ENCODE peak calls at places on chromosome 19, in ten cellular contexts. L, T, Y, M, I, Z, K, J, G and O are unnamed samples.

GRCh38 chr19:39319098-39319891 is 1.4 kb downstream of the LRFN1 start:
- DNase-seq in L (no peak), T (no peak), Y (no peak), M (no peak), I (no peak), Z (no peak), K (peak; percentile 38), J (no peak), G (no peak), O (no peak)

GRCh38 chr19:2540646-2541454 is 64.9 kb downstream of the GADD45B start:
- DNase-seq in L (peak; percentile 98), T (peak; percentile 97), Y (peak; percentile 93), M (peak; percentile 86), I (peak; percentile 87), Z (peak; percentile 91), K (no peak), J (peak; percentile 65), G (no peak), O (peak; percentile 96)

GRCh38 chr19:5889288-5889971 is 14.2 kb downstream of the NDUFA11 start:
- DNase-seq in L (no peak), T (no peak), Y (no peak), M (no peak), I (no peak), Z (no peak), K (no peak), J (no peak), G (no peak), O (no peak)

GRCh38 chr19:37983916-37984315 is 76.9 kb downstream of the SIPA1L3 start:
- DNase-seq in L (no peak), T (no peak), Y (no peak), M (no peak), I (no peak), Z (no peak), K (no peak), J (no peak), G (no peak), O (no peak)

GRCh38 chr19:58055483-58055874 is 3.6 kb upstream of the ZNF135 start:
- DNase-seq in L (no peak), T (no peak), Y (no peak), M (no peak), I (no peak), Z (no peak), K (no peak), J (no peak), G (no peak), O (no peak)

GRCh38 chr19:29170554-29170953 is 42.4 kb downstream of the UQCRFS1 start:
- DNase-seq in L (no peak), T (no peak), Y (no peak), M (no peak), I (no peak), Z (no peak), K (no peak), J (no peak), G (peak; percentile 31), O (no peak)

GRCh38 chr19:45473366-45474190 is 5.8 kb downstream of the FOSB start:
- DNase-seq in L (peak; percentile 34), T (no peak), Y (no peak), M (no peak), I (no peak), Z (no peak), K (no peak), J (no peak), G (no peak), O (peak; percentile 50)

GRCh38 chr19:34808566-34808965 is 35.6 kb upstream of the ZNF599 start:
- DNase-seq in L (no peak), T (peak; percentile 41), Y (no peak), M (no peak), I (no peak), Z (peak; percentile 1), K (no peak), J (no peak), G (no peak), O (no peak)

GRCh38 chr19:917323-918151 is at the start of gene KISS1R:
- DNase-seq in L (peak; percentile 93), T (no peak), Y (no peak), M (no peak), I (no peak), Z (no peak), K (peak; percentile 85), J (peak; percentile 55), G (peak; percentile 65), O (peak; percentile 74)

GRCh38 chr19:5977785-5978605 is at the start of gene RANBP3:
- DNase-seq in L (peak; percentile 100), T (peak; percentile 99), Y (peak; percentile 89), M (peak; percentile 99), I (peak; percentile 99), Z (peak; percentile 98), K (peak; percentile 99), J (peak; percentile 96), G (peak; percentile 100), O (peak; percentile 98)

DNA sequence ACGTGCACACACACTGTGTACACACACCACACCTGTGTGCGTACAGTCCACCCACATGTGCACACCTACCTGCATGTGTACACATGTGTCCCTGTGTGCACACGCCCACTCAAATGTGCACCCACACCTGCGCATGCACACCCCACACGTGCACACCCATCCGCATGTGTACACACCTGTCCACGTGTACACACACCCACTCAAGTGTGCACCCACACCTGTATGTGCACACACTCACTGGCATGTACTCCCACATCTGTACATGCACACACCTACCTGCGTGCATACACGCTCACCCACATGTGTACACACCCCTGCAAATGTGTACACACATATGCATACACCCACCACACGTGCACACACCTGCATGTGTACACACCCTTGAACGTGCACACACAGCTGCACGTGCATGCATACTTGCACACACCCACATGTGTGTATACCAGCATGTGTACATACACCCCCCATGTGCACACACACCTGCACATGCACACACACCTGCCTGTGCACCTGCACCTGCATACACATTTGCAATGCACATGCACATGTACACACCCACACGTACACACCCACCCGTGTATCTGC is 10.6 kb downstream of the PKN1 start:
- DNase-seq in L (no peak), T (no peak), Y (no peak), M (no peak), I (no peak), Z (no peak), K (no peak), J (no peak), G (no peak), O (no peak)
- TF ChIP-seq CTCF in L (no peak), T (no peak), Y (no peak), M (no peak), I (no peak), Z (no peak), K (no peak), J (no peak), G (no peak), O (no peak)

GRCh38 chr19:56661248-56661647 is 10.3 kb downstream of the ZNF835 start:
- DNase-seq in L (no peak), T (no peak), Y (no peak), M (no peak), I (no peak), Z (no peak), K (no peak), J (no peak), G (no peak), O (no peak)

GRCh38 chr19:56663931-56664500 is 7.5 kb downstream of the ZNF835 start:
- DNase-seq in L (no peak), T (no peak), Y (no peak), M (no peak), I (no peak), Z (no peak), K (no peak), J (no peak), G (no peak), O (no peak)

GRCh38 chr19:56664511-56664910 is 7.0 kb downstream of the ZNF835 start:
- DNase-seq in L (no peak), T (no peak), Y (no peak), M (no peak), I (no peak), Z (no peak), K (no peak), J (no peak), G (no peak), O (no peak)

GRCh38 chr19:56660381-56661105 is 11.0 kb downstream of the ZNF835 start:
- DNase-seq in L (no peak), T (peak; percentile 0), Y (no peak), M (no peak), I (peak; percentile 62), Z (no peak), K (no peak), J (no peak), G (no peak), O (no peak)
- TF ChIP-seq CTCF in L (no peak), T (no peak), Y (peak; percentile 46), M (no peak), I (peak; percentile 49), Z (no peak), K (no peak), J (no peak), G (no peak), O (no peak)

DNA sequence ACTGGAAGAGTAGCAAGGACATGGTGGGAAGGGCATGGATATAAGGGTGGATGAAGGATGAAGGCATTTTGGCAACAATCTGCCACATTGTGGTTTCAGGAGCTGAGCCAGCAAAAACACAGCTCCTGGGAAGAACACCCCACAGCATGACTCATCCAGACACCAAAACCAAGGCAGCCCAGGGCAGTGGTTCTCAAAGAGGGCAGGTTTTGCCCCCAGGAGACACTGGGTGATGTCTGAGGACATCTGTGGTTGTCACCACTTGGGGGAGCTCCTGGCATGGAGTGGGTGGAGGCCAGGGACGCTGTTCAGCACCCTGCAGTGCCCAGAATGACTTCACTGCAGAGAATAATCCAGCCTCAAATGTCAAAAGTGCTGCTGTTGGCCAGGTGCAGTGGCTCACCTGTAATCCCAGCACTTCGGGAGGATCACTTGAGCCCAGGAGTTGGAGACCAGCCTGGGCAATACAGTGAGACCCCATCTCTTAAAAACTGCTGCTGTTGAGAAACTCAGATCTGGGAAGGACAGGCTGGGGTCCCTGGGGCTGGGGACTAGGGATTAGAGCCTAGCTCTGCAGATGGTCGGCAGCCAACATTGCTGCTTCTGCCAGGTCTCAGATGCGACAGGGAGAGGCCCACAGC is 16.1 kb downstream of the ZFR2 start:
- DNase-seq in L (no peak), T (peak; percentile 99), Y (peak; percentile 85), M (no peak), I (no peak), Z (no peak), K (no peak), J (no peak), G (peak; percentile 46), O (no peak)
- TF ChIP-seq CTCF in L (no peak), T (peak; percentile 62), Y (peak; percentile 69), M (no peak), I (peak; percentile 16), Z (no peak), K (peak; percentile 8), J (peak; percentile 29), G (peak; percentile 33), O (no peak)

DNA sequence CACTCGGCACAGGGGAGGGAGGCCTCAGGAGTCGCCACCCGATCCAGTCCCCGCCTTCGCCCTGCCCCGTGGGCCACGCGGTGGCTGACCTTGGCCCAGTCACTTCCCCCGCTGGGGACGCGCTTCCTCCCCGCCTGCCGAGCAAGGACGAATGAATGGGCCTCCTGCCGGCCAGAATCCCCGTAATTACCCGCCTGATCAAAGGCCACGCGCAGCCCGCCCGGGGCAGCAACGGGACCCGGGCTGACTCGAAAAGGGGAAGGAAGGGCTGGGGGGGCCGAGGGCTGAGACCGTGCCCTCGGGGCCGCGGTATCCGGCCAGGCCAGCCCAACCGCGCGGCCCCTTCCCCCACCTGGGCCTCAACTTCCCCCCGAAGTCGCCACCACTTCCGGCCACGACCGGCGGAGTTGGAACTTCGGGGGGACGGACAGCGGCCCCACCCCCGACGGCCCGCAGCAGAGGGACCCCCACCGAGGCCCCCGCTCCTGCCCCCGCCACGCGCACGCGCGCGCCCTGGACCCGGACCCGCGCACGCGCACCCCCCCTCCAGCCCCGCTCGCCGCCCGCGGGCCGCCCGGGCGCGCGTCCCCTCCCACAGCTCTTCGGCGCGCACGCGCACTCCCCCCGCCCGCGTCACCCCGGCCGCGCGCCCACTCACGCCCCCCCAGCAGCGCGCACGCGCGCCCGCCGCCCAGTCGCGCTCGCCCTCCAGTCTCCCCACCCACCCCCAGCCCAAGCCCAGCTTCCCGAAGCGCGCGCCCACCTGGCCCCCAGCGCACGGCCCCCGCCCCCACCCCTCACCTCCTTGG is 520 bp downstream of the ZNF787 start:
- DNase-seq in L (peak; percentile 74), T (peak; percentile 74), Y (peak; percentile 75), M (peak; percentile 80), I (peak; percentile 87), Z (no peak), K (peak; percentile 96), J (peak; percentile 56), G (peak; percentile 91), O (peak; percentile 90)
- TF ChIP-seq CTCF in L (no peak), T (no peak), Y (peak; percentile 19), M (no peak), I (peak; percentile 31), Z (peak; percentile 22), K (no peak), J (peak; percentile 32), G (no peak), O (peak; percentile 35)